ENCODE peak calls at places on chromosomes 7 and 10, in five cellular contexts. C is thoracic aorta, Q is HepG2, D is right cardiac atrium, U is coronary artery. O is an unnamed sample.

GRCh38 chr7:12257582-12257981 is 46.5 kb downstream of the TMEM106B start:
- DNase-seq in C (no peak), Q (peak; percentile 7), D (no peak), U (no peak), O (no peak)

GRCh38 chr10:29157321-29157720 is 131.5 kb upstream of the LYZL1 start:
- DNase-seq in C (no peak), Q (no peak), D (no peak), U (no peak), O (no peak)

GRCh38 chr10:23331567-23332290 is 12.9 kb downstream of the C10orf67 start:
- DNase-seq in C (no peak), Q (no peak), D (no peak), U (no peak), O (no peak)

GRCh38 chr10:74542077-74542476 is 284.3 kb upstream of the KAT6B start:
- DNase-seq in C (no peak), Q (no peak), D (peak; percentile 28), U (no peak), O (no peak)

GRCh38 chr7:32330602-32331001 is 159.6 kb downstream of the LSM5 start:
- DNase-seq in C (no peak), Q (no peak), D (no peak), U (no peak), O (no peak)

GRCh38 chr10:59434463-59435326 is 72.3 kb upstream of the FAM13C start:
- DNase-seq in C (no peak), Q (no peak), D (no peak), U (no peak), O (no peak)

GRCh38 chr7:121329460-121330052 is 756 bp downstream of the WNT16 start:
- DNase-seq in C (no peak), Q (no peak), D (no peak), U (no peak), O (peak; percentile 40)

GRCh38 chr10:102231357-102232318 is 5.5 kb downstream of the ELOVL3 start:
- DNase-seq in C (no peak), Q (peak; percentile 38), D (peak; percentile 39), U (peak; percentile 70), O (peak; percentile 81)

GRCh38 chr7:70829221-70830059 is 302.5 kb upstream of the GALNT17 start:
- DNase-seq in C (no peak), Q (peak; percentile 24), D (peak; percentile 46), U (no peak), O (peak; percentile 70)

GRCh38 chr10:13721486-13721885 is 134.7 kb downstream of the PRPF18 start:
- DNase-seq in C (no peak), Q (no peak), D (no peak), U (no peak), O (no peak)

GRCh38 chr10:83994351-83994750 is 145.0 kb upstream of the GHITM start:
- DNase-seq in C (no peak), Q (no peak), D (no peak), U (no peak), O (no peak)

GRCh38 chr7:17422966-17423365 is 124.5 kb downstream of the AHR start:
- DNase-seq in C (no peak), Q (no peak), D (no peak), U (no peak), O (no peak)

GRCh38 chr10:113175756-113176651 is 226.0 kb downstream of the TCF7L2 start:
- DNase-seq in C (no peak), Q (no peak), D (peak; percentile 54), U (no peak), O (no peak)
- H3K27ac ChIP-seq in C (no peak overlapping the region), Q (no peak overlapping the region), D (no peak overlapping the region), U (peak overlapping the region; percentile 63), O (no peak overlapping the region)

GRCh38 chr7:45156516-45157272 is 897 bp upstream of the RAMP3 start:
- DNase-seq in C (no peak), Q (no peak), D (no peak), U (peak; percentile 58), O (no peak)
- H3K4me3 ChIP-seq in C (no peak overlapping the region), Q (no peak overlapping the region), D (peak overlapping the region; percentile 65), U (peak overlapping the region; percentile 66), O (peak overlapping the region; percentile 59)

GRCh38 chr10:95440326-95440725 is 120.8 kb downstream of the SORBS1 start:
- DNase-seq in C (no peak), Q (no peak), D (no peak), U (no peak), O (no peak)

GRCh38 chr10:95437669-95438068 is 123.5 kb downstream of the SORBS1 start:
- DNase-seq in C (no peak), Q (no peak), D (peak; percentile 52), U (no peak), O (no peak)

GRCh38 chr10:95440756-95441546 is 120.2 kb downstream of the SORBS1 start:
- DNase-seq in C (no peak), Q (peak; percentile 43), D (no peak), U (no peak), O (no peak)

GRCh38 chr10:95441547-95441923 is 119.6 kb downstream of the SORBS1 start:
- DNase-seq in C (no peak), Q (no peak), D (no peak), U (no peak), O (no peak)

GRCh38 chr10:95438781-95439180 is 122.4 kb downstream of the SORBS1 start:
- DNase-seq in C (no peak), Q (no peak), D (no peak), U (no peak), O (no peak)
- H3K27ac ChIP-seq in C (peak overlapping the region; percentile 89), Q (no peak overlapping the region), D (no peak overlapping the region), U (peak overlapping the region; percentile 44), O (no peak overlapping the region)

DNA sequence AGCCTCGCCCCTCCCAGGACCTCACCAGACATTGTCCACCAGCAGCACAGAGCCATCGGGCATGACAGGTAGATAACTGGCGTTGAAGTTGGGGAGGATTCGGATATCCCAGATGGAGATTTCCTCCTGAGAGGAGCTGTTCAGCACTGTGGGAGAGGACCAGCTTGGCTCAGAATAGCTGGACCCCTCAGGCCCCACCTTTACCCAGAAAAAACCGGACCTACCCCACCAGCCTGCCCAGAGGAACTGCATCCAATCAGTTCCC is 1.5 kb downstream of the TRAPPC14 start:
- DNase-seq in C (no peak), Q (no peak), D (no peak), U (no peak), O (no peak)
- H3K4me3 ChIP-seq in C (peak overlapping the region; percentile 99), Q (no peak overlapping the region), D (no peak overlapping the region), U (peak overlapping the region; percentile 91), O (peak overlapping the region; percentile 90)

DNA sequence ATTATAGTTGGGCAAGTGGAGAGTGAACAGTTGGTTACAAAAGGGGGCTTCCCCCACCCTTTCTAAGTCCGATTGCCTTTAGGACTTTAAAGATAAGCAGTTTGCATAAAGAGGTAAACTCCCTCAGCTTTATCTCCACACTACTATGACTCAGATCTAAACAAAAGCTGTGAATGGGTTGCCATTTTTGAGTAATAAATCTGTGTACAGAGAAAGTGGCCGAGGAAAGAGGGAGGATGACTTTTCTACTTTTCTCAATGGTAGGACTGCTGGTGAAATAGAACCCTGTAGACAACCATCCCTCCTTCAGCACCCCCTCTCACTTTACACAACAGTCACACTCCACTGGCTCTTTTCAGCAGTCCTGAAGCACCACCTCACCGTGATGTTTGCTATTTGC is 71.2 kb downstream of the DNMBP start:
- DNase-seq in C (no peak), Q (no peak), D (no peak), U (no peak), O (no peak)
- H3K27ac ChIP-seq in C (no peak overlapping the region), Q (no peak overlapping the region), D (no peak overlapping the region), U (no peak overlapping the region), O (no peak overlapping the region)

O was measured in lower lobe of right lung.